ENCODE peak calls at places on chromosomes 3 and 15, in five cellular contexts. One of them, this sample, is unnamed.

GRCh38 chr15:78049691-78050440 is 27.6 kb downstream of the TBC1D2B start:
- DNase-seq in ovary: no peak
- DNase-seq in fibroblast of the aortic adventitia: peak
- DNase-seq in astrocyte of the cerebellum: no peak
- DNase-seq in cardiac muscle cell: no peak
- DNase-seq in this sample: peak

GRCh38 chr3:23981136-23981535 is 36.0 kb downstream of the NR1D2 start:
- DNase-seq in ovary: no peak
- DNase-seq in astrocyte of the cerebellum: no peak
- DNase-seq in cardiac muscle cell: no peak
- DNase-seq in fibroblast of the aortic adventitia: no peak
- DNase-seq in this sample: peak

GRCh38 chr15:73712107-73712506 is 27.9 kb downstream of the CD276 start:
- DNase-seq in astrocyte of the cerebellum: no peak
- DNase-seq in cardiac muscle cell: no peak
- DNase-seq in ovary: no peak
- DNase-seq in fibroblast of the aortic adventitia: no peak
- DNase-seq in this sample: no peak

GRCh38 chr3:147431746-147432145 is 22.6 kb downstream of the ZIC1 start:
- DNase-seq in ovary: no peak
- DNase-seq in fibroblast of the aortic adventitia: peak
- DNase-seq in cardiac muscle cell: no peak
- DNase-seq in astrocyte of the cerebellum: no peak
- DNase-seq in this sample: peak

GRCh38 chr3:105791134-105791533 is 77.7 kb downstream of the CBLB start:
- DNase-seq in ovary: no peak
- DNase-seq in astrocyte of the cerebellum: peak
- DNase-seq in fibroblast of the aortic adventitia: peak
- DNase-seq in cardiac muscle cell: no peak
- DNase-seq in this sample: peak

GRCh38 chr15:78339559-78339958 is 594 bp upstream of the CRABP1 start:
- DNase-seq in astrocyte of the cerebellum: no peak
- DNase-seq in cardiac muscle cell: no peak
- DNase-seq in ovary: no peak
- DNase-seq in fibroblast of the aortic adventitia: no peak
- DNase-seq in this sample: no peak

GRCh38 chr3:13277130-13277783 is 142.9 kb downstream of the NUP210 start:
- DNase-seq in astrocyte of the cerebellum: no peak
- DNase-seq in fibroblast of the aortic adventitia: no peak
- DNase-seq in cardiac muscle cell: no peak
- DNase-seq in ovary: no peak
- DNase-seq in this sample: no peak

GRCh38 chr3:69240651-69241578 is 118.5 kb upstream of the LMOD3 start:
- DNase-seq in ovary: no peak
- DNase-seq in cardiac muscle cell: peak
- DNase-seq in fibroblast of the aortic adventitia: peak
- DNase-seq in astrocyte of the cerebellum: no peak
- DNase-seq in this sample: no peak

GRCh38 chr15:63835211-63835568 is 1.4 kb upstream of the HERC1 start:
- DNase-seq in astrocyte of the cerebellum: no peak
- DNase-seq in ovary: no peak
- DNase-seq in cardiac muscle cell: no peak
- DNase-seq in fibroblast of the aortic adventitia: no peak
- DNase-seq in this sample: no peak

GRCh38 chr3:169455472-169455871 is 208.0 kb downstream of the MECOM start:
- DNase-seq in fibroblast of the aortic adventitia: no peak
- DNase-seq in astrocyte of the cerebellum: no peak
- DNase-seq in ovary: no peak
- DNase-seq in cardiac muscle cell: no peak
- DNase-seq in this sample: no peak

GRCh38 chr3:141505166-141505565 is 18.3 kb downstream of the RASA2 start:
- DNase-seq in ovary: no peak
- DNase-seq in fibroblast of the aortic adventitia: no peak
- DNase-seq in cardiac muscle cell: no peak
- DNase-seq in astrocyte of the cerebellum: no peak
- DNase-seq in this sample: no peak

GRCh38 chr3:141506071-141506470 is 19.2 kb downstream of the RASA2 start:
- DNase-seq in cardiac muscle cell: no peak
- DNase-seq in astrocyte of the cerebellum: no peak
- DNase-seq in fibroblast of the aortic adventitia: no peak
- DNase-seq in ovary: no peak
- DNase-seq in this sample: no peak

GRCh38 chr3:141507392-141508066 is 20.7 kb downstream of the RASA2 start:
- DNase-seq in fibroblast of the aortic adventitia: no peak
- DNase-seq in cardiac muscle cell: no peak
- DNase-seq in astrocyte of the cerebellum: no peak
- DNase-seq in ovary: no peak
- DNase-seq in this sample: no peak

DNA sequence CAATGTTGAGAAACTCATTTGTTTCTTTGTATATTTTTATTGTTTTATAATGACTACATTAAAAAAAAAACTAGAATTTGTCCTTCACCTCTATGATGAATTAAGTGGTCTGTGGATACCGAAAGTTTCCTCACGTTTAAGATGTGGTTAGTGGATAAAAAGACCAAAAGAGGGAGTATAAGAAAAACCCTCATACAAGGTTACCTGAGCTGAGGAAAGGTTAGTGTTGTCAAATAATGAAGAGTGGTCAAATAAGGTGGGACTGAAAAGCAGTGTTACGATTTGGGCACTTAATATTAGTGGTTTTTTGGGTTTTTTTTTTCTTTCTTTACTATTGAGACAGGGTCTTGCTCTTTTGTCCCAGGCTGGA is 21.2 kb downstream of the RASA2 start:
- DNase-seq in ovary: no peak
- DNase-seq in fibroblast of the aortic adventitia: no peak
- DNase-seq in astrocyte of the cerebellum: no peak
- DNase-seq in cardiac muscle cell: no peak
- DNase-seq in this sample: no peak
- H3K4me3 ChIP-seq in ovary: no peak
- H3K4me3 ChIP-seq in fibroblast of the aortic adventitia: no peak
- H3K4me3 ChIP-seq in astrocyte of the cerebellum: no peak
- H3K4me3 ChIP-seq in cardiac muscle cell: no peak
- H3K4me3 ChIP-seq in this sample: no peak

GRCh38 chr15:90001683-90002427 is 731 bp downstream of the ZNF710 start:
- DNase-seq in astrocyte of the cerebellum: no peak
- DNase-seq in fibroblast of the aortic adventitia: peak
- DNase-seq in cardiac muscle cell: peak
- DNase-seq in ovary: peak
- DNase-seq in this sample: peak
- TF ChIP-seq CTCF in astrocyte of the cerebellum: no peak
- TF ChIP-seq CTCF in fibroblast of the aortic adventitia: no peak
- TF ChIP-seq CTCF in cardiac muscle cell: no peak
- TF ChIP-seq CTCF in ovary: no peak
- TF ChIP-seq CTCF in this sample: no peak

DNA sequence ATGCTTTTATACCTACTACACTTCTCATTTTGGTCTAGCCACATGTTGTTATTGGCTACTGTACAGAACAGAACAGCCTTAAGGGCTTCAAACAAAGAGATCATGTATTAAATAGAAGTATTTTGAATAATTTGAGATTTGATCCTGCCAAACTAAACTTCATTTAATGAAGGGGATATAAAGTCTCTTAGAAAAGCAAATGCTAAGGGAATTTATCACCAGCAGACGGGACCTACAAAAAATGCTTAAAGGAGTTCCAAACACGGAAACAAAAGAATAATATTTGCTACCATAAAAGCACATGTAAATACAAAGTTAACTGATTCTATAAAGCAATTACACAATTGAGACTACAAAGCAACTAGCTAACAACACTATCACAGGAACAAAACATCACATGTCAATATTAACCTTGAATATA is 23.6 kb upstream of the FMN1 start:
- DNase-seq in fibroblast of the aortic adventitia: no peak
- DNase-seq in cardiac muscle cell: no peak
- DNase-seq in ovary: no peak
- DNase-seq in astrocyte of the cerebellum: peak
- DNase-seq in this sample: no peak
- H3K4me3 ChIP-seq in fibroblast of the aortic adventitia: no peak
- H3K4me3 ChIP-seq in cardiac muscle cell: no peak
- H3K4me3 ChIP-seq in ovary: no peak
- H3K4me3 ChIP-seq in astrocyte of the cerebellum: no peak
- H3K4me3 ChIP-seq in this sample: no peak

GRCh38 chr15:69854521-69855171 is 243.1 kb downstream of the TLE3 start:
- DNase-seq in cardiac muscle cell: peak
- DNase-seq in astrocyte of the cerebellum: peak
- DNase-seq in fibroblast of the aortic adventitia: peak
- DNase-seq in ovary: no peak
- DNase-seq in this sample: peak
- TF ChIP-seq CTCF in cardiac muscle cell: no peak
- TF ChIP-seq CTCF in astrocyte of the cerebellum: no peak
- TF ChIP-seq CTCF in fibroblast of the aortic adventitia: no peak
- TF ChIP-seq CTCF in ovary: no peak
- TF ChIP-seq CTCF in this sample: no peak

GRCh38 chr15:61702224-61703120 is 357.8 kb downstream of the VPS13C start:
- DNase-seq in fibroblast of the aortic adventitia: no peak
- DNase-seq in astrocyte of the cerebellum: no peak
- DNase-seq in ovary: no peak
- DNase-seq in cardiac muscle cell: no peak
- DNase-seq in this sample: peak
- H3K4me3 ChIP-seq in fibroblast of the aortic adventitia: no peak
- H3K4me3 ChIP-seq in astrocyte of the cerebellum: no peak
- H3K4me3 ChIP-seq in ovary: no peak
- H3K4me3 ChIP-seq in cardiac muscle cell: no peak
- H3K4me3 ChIP-seq in this sample: no peak

GRCh38 chr3:127867412-127867811 is 45.1 kb upstream of the MGLL start:
- DNase-seq in cardiac muscle cell: no peak
- DNase-seq in astrocyte of the cerebellum: no peak
- DNase-seq in fibroblast of the aortic adventitia: no peak
- DNase-seq in ovary: no peak
- DNase-seq in this sample: no peak

GRCh38 chr3:127867986-127868385 is 45.7 kb upstream of the MGLL start:
- DNase-seq in fibroblast of the aortic adventitia: no peak
- DNase-seq in astrocyte of the cerebellum: no peak
- DNase-seq in ovary: no peak
- DNase-seq in cardiac muscle cell: no peak
- DNase-seq in this sample: peak

GRCh38 chr3:127860223-127860622 is 37.9 kb upstream of the MGLL start:
- DNase-seq in astrocyte of the cerebellum: no peak
- DNase-seq in cardiac muscle cell: no peak
- DNase-seq in fibroblast of the aortic adventitia: no peak
- DNase-seq in ovary: no peak
- DNase-seq in this sample: no peak

DNA sequence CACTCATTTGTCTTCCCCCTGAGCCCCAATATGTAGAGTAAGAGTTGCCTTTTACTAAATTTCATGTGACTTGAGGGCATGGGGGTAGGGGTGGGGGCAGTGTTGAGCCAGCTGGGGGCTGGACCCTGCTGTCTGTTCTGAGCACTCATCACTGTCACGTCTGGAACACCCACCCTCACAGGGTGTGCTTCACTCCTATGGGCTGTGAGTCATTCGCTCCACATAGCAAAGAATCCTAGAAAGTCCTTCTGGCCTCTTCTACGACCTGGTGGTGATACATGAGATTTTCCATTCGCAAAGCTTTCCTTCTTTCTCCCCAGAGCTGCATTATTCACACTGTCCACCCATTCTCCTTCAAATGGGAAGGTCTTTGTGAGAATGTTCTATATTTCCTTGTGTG is 43.6 kb upstream of the MGLL start:
- DNase-seq in ovary: no peak
- DNase-seq in cardiac muscle cell: no peak
- DNase-seq in fibroblast of the aortic adventitia: peak
- DNase-seq in astrocyte of the cerebellum: no peak
- DNase-seq in this sample: peak
- TF ChIP-seq CTCF in ovary: no peak
- TF ChIP-seq CTCF in cardiac muscle cell: peak
- TF ChIP-seq CTCF in fibroblast of the aortic adventitia: peak
- TF ChIP-seq CTCF in astrocyte of the cerebellum: no peak
- TF ChIP-seq CTCF in this sample: peak

DNA sequence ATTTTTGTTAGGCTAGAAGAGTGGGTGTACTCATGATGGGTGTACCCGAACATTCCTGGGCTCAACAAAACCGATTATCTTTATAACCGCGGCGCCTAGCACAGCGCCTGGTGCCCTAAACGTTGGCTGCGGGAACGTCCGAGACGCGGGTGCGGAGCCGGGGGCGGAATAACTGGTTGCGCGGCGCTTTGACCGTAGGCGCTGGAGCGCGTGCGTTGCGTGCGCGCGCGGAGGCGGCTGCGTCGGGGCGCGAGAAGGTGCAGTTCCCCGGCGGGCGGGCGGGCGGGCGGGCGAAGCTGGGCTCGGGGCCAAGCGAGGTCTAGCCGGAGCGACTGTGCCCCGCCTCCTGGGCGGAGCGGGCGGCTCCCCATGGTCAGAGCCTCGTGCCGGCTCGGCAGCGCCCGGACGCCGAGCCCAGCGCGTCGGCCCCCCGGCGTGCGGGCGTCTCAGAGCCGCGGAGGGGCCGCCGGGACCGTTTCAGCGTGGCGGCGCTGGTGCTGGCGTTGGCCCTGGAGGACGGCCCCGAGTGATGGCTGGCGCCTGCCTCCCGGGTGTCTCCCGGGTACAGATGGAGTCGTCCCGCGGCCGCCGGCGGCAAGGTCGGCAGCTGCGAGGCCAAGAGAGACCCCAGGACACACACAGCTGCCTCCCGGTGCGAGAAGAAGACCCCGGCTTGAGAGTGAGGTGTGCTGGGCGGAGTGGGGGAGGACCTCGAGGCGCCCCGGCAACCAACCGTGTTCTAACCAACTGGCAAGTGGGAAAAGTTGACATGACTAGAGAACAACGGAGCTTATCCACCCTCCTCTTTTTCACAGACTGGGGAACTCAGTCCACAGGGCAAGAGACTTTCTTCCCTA is at the start of gene PLAAT1:
- DNase-seq in fibroblast of the aortic adventitia: peak
- DNase-seq in ovary: peak
- DNase-seq in cardiac muscle cell: peak
- DNase-seq in astrocyte of the cerebellum: peak
- DNase-seq in this sample: peak
- H3K4me3 ChIP-seq in fibroblast of the aortic adventitia: peak
- H3K4me3 ChIP-seq in ovary: peak
- H3K4me3 ChIP-seq in cardiac muscle cell: peak
- H3K4me3 ChIP-seq in astrocyte of the cerebellum: peak
- H3K4me3 ChIP-seq in this sample: peak

GRCh38 chr3:111616417-111617105 is 21.4 kb upstream of the ZBED2 start:
- DNase-seq in fibroblast of the aortic adventitia: no peak
- DNase-seq in ovary: no peak
- DNase-seq in cardiac muscle cell: no peak
- DNase-seq in astrocyte of the cerebellum: no peak
- DNase-seq in this sample: no peak
- TF ChIP-seq CTCF in fibroblast of the aortic adventitia: peak
- TF ChIP-seq CTCF in ovary: no peak
- TF ChIP-seq CTCF in cardiac muscle cell: no peak
- TF ChIP-seq CTCF in astrocyte of the cerebellum: no peak
- TF ChIP-seq CTCF in this sample: no peak